ENCODE peak calls at places on chromosomes 3 and 15, in five cellular contexts. W is GM12865, F is mesendoderm, Z is IMR-90, V is fibroblast of lung. M is an unnamed sample.

GRCh38 chr3:179715582-179715981 is 62.7 kb downstream of the USP13 start:
- DNase-seq in W (no peak), F (no peak), Z (peak; percentile 30), V (peak; percentile 15), M (no peak)

GRCh38 chr3:38614651-38615352 is 34.7 kb downstream of the SCN5A start:
- DNase-seq in W (no peak), F (no peak), Z (no peak), V (no peak), M (no peak)

GRCh38 chr3:152452318-152452717 is 183.6 kb downstream of the MBNL1 start:
- DNase-seq in W (no peak), F (no peak), Z (peak; percentile 51), V (no peak), M (no peak)

GRCh38 chr15:93089855-93090305 is 869 bp upstream of the RGMA start:
- DNase-seq in W (no peak), F (no peak), Z (no peak), V (no peak), M (no peak)

GRCh38 chr3:126132751-126133511 is 47.5 kb downstream of the ALDH1L1 start:
- DNase-seq in W (no peak), F (peak; percentile 53), Z (peak; percentile 12), V (no peak), M (peak; percentile 17)

GRCh38 chr15:81863157-81863556 is 182.7 kb downstream of the MEX3B start:
- DNase-seq in W (no peak), F (no peak), Z (peak; percentile 93), V (peak; percentile 45), M (no peak)

GRCh38 chr3:38397320-38397719 is 50.7 kb downstream of the XYLB start:
- DNase-seq in W (peak; percentile 16), F (peak; percentile 63), Z (peak; percentile 47), V (peak; percentile 49), M (no peak)

GRCh38 chr3:52848617-52849016 is 13.8 kb upstream of the MUSTN1 start:
- DNase-seq in W (no peak), F (no peak), Z (peak; percentile 91), V (peak; percentile 60), M (no peak)

GRCh38 chr3:117105650-117106049 is 396.1 kb downstream of the TUSC7 start:
- DNase-seq in W (no peak), F (no peak), Z (peak; percentile 90), V (peak; percentile 49), M (no peak)

GRCh38 chr15:70348581-70349344 is 251.0 kb upstream of the TLE3 start:
- DNase-seq in W (no peak), F (no peak), Z (no peak), V (peak; percentile 18), M (peak; percentile 62)

GRCh38 chr3:48492461-48493202 is 11.3 kb downstream of the SHISA5 start:
- DNase-seq in W (peak; percentile 37), F (no peak), Z (no peak), V (no peak), M (no peak)

GRCh38 chr3:58322793-58323192 is 9.9 kb upstream of the PXK start:
- DNase-seq in W (no peak), F (no peak), Z (no peak), V (no peak), M (no peak)

GRCh38 chr3:172591876-172592771 is 68.9 kb upstream of the TNFSF10 start:
- DNase-seq in W (peak; percentile 95), F (no peak), Z (peak; percentile 16), V (no peak), M (peak; percentile 89)

GRCh38 chr3:186432944-186433732 is 71.1 kb upstream of the DGKG start:
- DNase-seq in W (no peak), F (no peak), Z (no peak), V (peak; percentile 15), M (no peak)

GRCh38 chr15:67927501-67928156 is 87.8 kb upstream of the RNU6-1 start:
- DNase-seq in W (no peak), F (peak; percentile 78), Z (peak; percentile 97), V (peak; percentile 88), M (no peak)

GRCh38 chr3:73216310-73216709 is 154.9 kb downstream of the EBLN2 start:
- DNase-seq in W (no peak), F (no peak), Z (no peak), V (no peak), M (no peak)

GRCh38 chr3:19267040-19267439 is 118.7 kb downstream of the KCNH8 start:
- DNase-seq in W (peak; percentile 13), F (no peak), Z (no peak), V (no peak), M (no peak)

GRCh38 chr3:12479919-12480425 is 4.3 kb upstream of the TSEN2 start:
- DNase-seq in W (peak; percentile 62), F (peak; percentile 69), Z (peak; percentile 55), V (peak; percentile 71), M (peak; percentile 48)

GRCh38 chr3:129619726-129620162 is 13.3 kb upstream of the PLXND1 start:
- DNase-seq in W (no peak), F (no peak), Z (no peak), V (no peak), M (no peak)

GRCh38 chr3:148873270-148873927 is 8.3 kb downstream of the CPA3 start:
- DNase-seq in W (no peak), F (no peak), Z (no peak), V (no peak), M (no peak)

GRCh38 chr3:123878807-123879206 is 5.3 kb downstream of the MYLK start:
- DNase-seq in W (no peak), F (no peak), Z (no peak), V (no peak), M (no peak)

GRCh38 chr3:31772781-31773180 is 208.3 kb downstream of the OSBPL10 start:
- DNase-seq in W (no peak), F (no peak), Z (no peak), V (peak; percentile 9), M (no peak)

GRCh38 chr3:23923786-23924185 is 6.9 kb downstream of the RPL15 start:
- DNase-seq in W (no peak), F (no peak), Z (peak; percentile 83), V (peak; percentile 88), M (no peak)

GRCh38 chr15:25183581-25184330 is 229.0 kb downstream of the SNRPN start:
- DNase-seq in W (no peak), F (no peak), Z (no peak), V (no peak), M (no peak)

GRCh38 chr15:94119923-94120775 is 111.2 kb upstream of the MCTP2 start:
- DNase-seq in W (peak; percentile 81), F (peak; percentile 91), Z (peak; percentile 82), V (peak; percentile 90), M (peak; percentile 87)

GRCh38 chr15:56059716-56060115 is 66.3 kb upstream of the NEDD4 start:
- DNase-seq in W (no peak), F (no peak), Z (no peak), V (no peak), M (no peak)

GRCh38 chr3:187296058-187296457 is 4.5 kb upstream of the MASP1 start:
- DNase-seq in W (no peak), F (no peak), Z (no peak), V (no peak), M (no peak)

GRCh38 chr3:113035387-113035982 is 44.7 kb downstream of the GTPBP8 start:
- DNase-seq in W (peak; percentile 66), F (peak; percentile 83), Z (peak; percentile 63), V (peak; percentile 63), M (peak; percentile 46)

GRCh38 chr3:182693723-182694122 is 99.6 kb upstream of the ATP11B start:
- DNase-seq in W (no peak), F (no peak), Z (no peak), V (no peak), M (no peak)

GRCh38 chr3:182702216-182702615 is 91.1 kb upstream of the ATP11B start:
- DNase-seq in W (no peak), F (no peak), Z (no peak), V (no peak), M (no peak)

GRCh38 chr3:182697345-182697919 is 95.9 kb upstream of the ATP11B start:
- DNase-seq in W (no peak), F (no peak), Z (no peak), V (no peak), M (no peak)

GRCh38 chr3:182699550-182700170 is 93.6 kb upstream of the ATP11B start:
- DNase-seq in W (no peak), F (no peak), Z (no peak), V (no peak), M (no peak)

DNA sequence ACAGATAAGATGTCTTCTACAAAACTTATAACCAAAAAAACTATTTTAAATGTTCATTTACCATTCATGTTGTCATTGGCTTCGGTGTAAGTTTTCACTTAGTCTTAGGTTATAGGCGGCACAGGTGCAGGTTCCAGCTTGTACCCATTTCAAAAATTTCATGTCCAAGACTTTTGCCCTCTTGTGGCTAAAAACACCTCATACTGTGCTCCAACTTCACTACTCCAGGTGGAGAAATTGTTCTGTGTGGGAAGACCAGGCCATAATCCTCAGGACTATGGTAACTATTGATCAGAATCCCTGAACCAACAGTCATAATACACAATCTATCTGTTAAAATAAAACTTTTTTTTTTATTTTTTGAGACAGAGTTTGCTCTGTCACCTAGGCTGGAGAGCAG is 95.2 kb upstream of the ATP11B start:
- DNase-seq in W (no peak), F (no peak), Z (no peak), V (no peak), M (no peak)
- H3K4me3 ChIP-seq in W (no peak overlapping the region), F (no peak overlapping the region), Z (no peak overlapping the region), V (no peak overlapping the region), M (no peak overlapping the region)

DNA sequence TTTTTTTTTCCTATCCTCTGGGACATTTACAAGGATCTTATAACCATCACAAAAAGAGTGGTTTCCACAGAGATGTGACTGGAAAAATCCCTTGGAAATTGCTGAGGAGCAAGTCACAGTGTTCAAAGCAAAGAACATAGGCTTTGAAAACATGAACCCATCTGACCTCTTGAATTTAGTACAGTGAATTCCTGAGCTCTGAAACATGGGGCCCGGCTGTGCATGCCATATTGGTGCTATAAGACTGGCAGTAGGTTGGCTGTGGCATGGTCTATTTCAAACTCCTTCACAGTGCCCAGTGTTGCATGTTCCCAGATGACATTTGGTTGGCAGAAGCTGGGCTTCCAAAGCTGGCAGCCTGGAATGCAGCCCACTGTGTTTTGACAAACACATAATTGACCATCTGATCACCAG is 202.2 kb downstream of the TIGIT start:
- DNase-seq in W (no peak), F (no peak), Z (peak; percentile 72), V (peak; percentile 57), M (no peak)
- H3K4me3 ChIP-seq in W (no peak overlapping the region), F (no peak overlapping the region), Z (no peak overlapping the region), V (no peak overlapping the region), M (no peak overlapping the region)

DNA sequence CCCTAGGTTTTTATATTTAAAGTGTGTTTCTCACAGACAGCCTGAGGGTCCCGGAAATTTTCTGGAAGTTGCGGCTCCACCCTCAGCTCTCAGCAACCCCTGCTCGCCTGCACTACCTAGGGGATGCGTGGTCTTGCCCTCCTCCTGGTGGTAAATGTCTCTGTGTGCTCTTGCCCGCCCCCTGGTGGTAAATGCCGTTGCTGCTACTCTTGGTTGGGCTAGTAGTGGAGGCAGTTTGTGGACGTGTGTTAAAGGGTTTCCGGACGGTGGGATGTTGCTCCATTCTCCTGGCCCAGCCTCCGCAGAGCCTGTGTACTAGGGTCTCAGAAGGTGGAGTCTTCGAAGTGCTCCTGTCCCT is 27.4 kb downstream of the STOML1 start:
- DNase-seq in W (peak; percentile 88), F (peak; percentile 95), Z (peak; percentile 72), V (peak; percentile 74), M (peak; percentile 90)
- H3K4me3 ChIP-seq in W (peak overlapping the region; percentile 31), F (no peak overlapping the region), Z (no peak overlapping the region), V (no peak overlapping the region), M (peak overlapping the region; percentile 44)

DNA sequence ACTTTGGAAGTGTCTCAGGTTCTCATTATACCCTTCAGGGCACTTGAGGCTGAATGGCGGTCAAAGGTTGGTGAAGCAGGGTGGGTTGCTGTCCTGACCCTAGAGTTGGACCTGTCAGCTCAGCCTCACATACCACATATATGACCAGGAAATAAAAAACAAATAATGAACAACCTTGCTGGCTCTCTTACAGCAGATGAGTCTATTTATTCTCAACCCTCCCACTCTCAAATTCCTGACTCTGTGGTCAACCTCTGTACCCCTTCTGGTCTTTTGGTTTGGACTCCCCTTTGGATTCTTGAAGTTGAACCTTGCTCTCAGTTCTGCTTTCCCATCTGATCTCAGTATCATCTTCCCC is 16.9 kb downstream of the PPP2R3A start:
- DNase-seq in W (no peak), F (no peak), Z (peak; percentile 52), V (no peak), M (no peak)
- H3K4me3 ChIP-seq in W (no peak overlapping the region), F (no peak overlapping the region), Z (no peak overlapping the region), V (no peak overlapping the region), M (no peak overlapping the region)